ENCODE peak calls at places on chromosomes 7 and 10, in five cellular contexts. Y is pancreas, P is Caco-2, X is ELR, A is hippocampal formation. Z is an unnamed sample.

GRCh38 chr10:22301193-22301592 is 15.0 kb upstream of the COMMD3 start:
- DNase-seq in Y (no peak), P (peak), X (peak), A (no peak), Z (no peak)

GRCh38 chr10:24488631-24489030 is 235.1 kb downstream of the ARHGAP21 start:
- DNase-seq in Y (no peak), P (peak), X (no peak), A (no peak), Z (no peak)

GRCh38 chr7:35257251-35258124 is 3.6 kb upstream of the TBX20 start:
- DNase-seq in Y (no peak), P (no peak), X (no peak), A (no peak), Z (no peak)

GRCh38 chr7:32218741-32219283 is 148.6 kb upstream of the PDE1C start:
- DNase-seq in Y (no peak), P (no peak), X (no peak), A (no peak), Z (no peak)

GRCh38 chr7:151085691-151086620 is at the start of gene AGAP3:
- DNase-seq in Y (peak), P (peak), X (peak), A (peak), Z (no peak)

GRCh38 chr7:33534830-33535229 is 370.5 kb upstream of the BMPER start:
- DNase-seq in Y (no peak), P (no peak), X (peak), A (no peak), Z (no peak)

GRCh38 chr7:34236057-34236456 is 330.7 kb downstream of the BMPER start:
- DNase-seq in Y (no peak), P (no peak), X (no peak), A (no peak), Z (no peak)

GRCh38 chr10:3848768-3849643 is 64.0 kb upstream of the KLF6 start:
- DNase-seq in Y (no peak), P (no peak), X (peak), A (no peak), Z (no peak)

GRCh38 chr7:50412958-50413357 is 37.2 kb downstream of the FIGNL1 start:
- DNase-seq in Y (no peak), P (no peak), X (no peak), A (no peak), Z (no peak)

GRCh38 chr7:39071116-39071515 is 93.4 kb downstream of the POU6F2 start:
- DNase-seq in Y (no peak), P (no peak), X (no peak), A (no peak), Z (no peak)

GRCh38 chr10:11265486-11265885 is 247.8 kb downstream of the CELF2 start:
- DNase-seq in Y (no peak), P (no peak), X (no peak), A (no peak), Z (no peak)

GRCh38 chr10:74011762-74012161 is 13.8 kb downstream of the VCL start:
- DNase-seq in Y (no peak), P (no peak), X (peak), A (no peak), Z (no peak)

GRCh38 chr10:16819026-16819425 is 1.8 kb upstream of the RSU1 start:
- DNase-seq in Y (no peak), P (no peak), X (no peak), A (no peak), Z (no peak)

GRCh38 chr10:119409385-119409784 is 133.1 kb downstream of the RGS10 start:
- DNase-seq in Y (no peak), P (no peak), X (no peak), A (no peak), Z (no peak)

GRCh38 chr7:81410471-81411117 is 359.3 kb downstream of the HGF start:
- DNase-seq in Y (no peak), P (no peak), X (no peak), A (no peak), Z (no peak)

GRCh38 chr7:157010588-157011332 is at the start of gene MNX1:
- DNase-seq in Y (peak), P (peak), X (peak), A (no peak), Z (peak)

GRCh38 chr10:75703191-75703861 is 271.9 kb downstream of the LRMDA start:
- DNase-seq in Y (no peak), P (no peak), X (no peak), A (no peak), Z (no peak)

GRCh38 chr7:69800495-69800894 is 202.2 kb downstream of the AUTS2 start:
- DNase-seq in Y (no peak), P (peak), X (no peak), A (no peak), Z (no peak)

GRCh38 chr10:84432891-84433290 is 104.5 kb downstream of the CCSER2 start:
- DNase-seq in Y (no peak), P (no peak), X (peak), A (no peak), Z (no peak)

GRCh38 chr7:116227678-116228239 is 17.4 kb downstream of the TES start:
- DNase-seq in Y (no peak), P (no peak), X (peak), A (no peak), Z (no peak)